ENCODE peak calls at places on chromosomes 2 and 18, in four cellular contexts. O is uterus, L is Peyer's patch, N is upper lobe of left lung. Y is an unnamed sample.

GRCh38 chr18:73950116-73950705 is 197.4 kb downstream of the FBXO15 start:
- DNase-seq in O (no peak), L (no peak), N (no peak), Y (no peak)

GRCh38 chr2:96318723-96319122 is 6.4 kb upstream of the ITPRIPL1 start:
- DNase-seq in O (no peak), L (no peak), N (no peak), Y (no peak)

GRCh38 chr2:23124214-23124735 is 260.7 kb upstream of the KLHL29 start:
- DNase-seq in O (no peak), L (no peak), N (no peak), Y (no peak)

GRCh38 chr2:226898925-226899324 is 63.1 kb downstream of the RHBDD1 start:
- DNase-seq in O (no peak), L (no peak), N (no peak), Y (no peak)

GRCh38 chr2:66575625-66576371 is 140.9 kb downstream of the MEIS1 start:
- DNase-seq in O (peak; percentile 81), L (no peak), N (peak; percentile 87), Y (no peak)

GRCh38 chr18:58535340-58536186 is 93.3 kb downstream of the ALPK2 start:
- DNase-seq in O (no peak), L (no peak), N (no peak), Y (no peak)

GRCh38 chr2:47313141-47313691 is 89.7 kb upstream of the MSH2 start:
- DNase-seq in O (no peak), L (no peak), N (no peak), Y (no peak)

GRCh38 chr2:231693956-231694355 is 14.4 kb upstream of the PTMA start:
- DNase-seq in O (no peak), L (no peak), N (no peak), Y (no peak)

GRCh38 chr2:391658-392170 is 103.8 kb upstream of the ALKAL2 start:
- DNase-seq in O (no peak), L (no peak), N (no peak), Y (no peak)

GRCh38 chr18:43160509-43160908 is 45.0 kb upstream of the RIT2 start:
- DNase-seq in O (no peak), L (no peak), N (no peak), Y (no peak)

GRCh38 chr18:8889479-8889878 is 184.1 kb downstream of the MTCL1 start:
- DNase-seq in O (no peak), L (no peak), N (no peak), Y (no peak)

GRCh38 chr2:54258171-54258570 is 2.1 kb upstream of the TSPYL6 start:
- DNase-seq in O (no peak), L (no peak), N (no peak), Y (no peak)

GRCh38 chr2:127415593-127416485 is 2.4 kb upstream of the PROC start:
- DNase-seq in O (no peak), L (peak; percentile 76), N (peak; percentile 96), Y (peak; percentile 92)
- TF ChIP-seq POLR2A in O (no peak), L (no peak), N (no peak), Y (no peak)

GRCh38 chr2:59025157-59025757 is 784.1 kb upstream of the FANCL start:
- DNase-seq in O (no peak), L (peak; percentile 30), N (peak; percentile 66), Y (no peak)
- TF ChIP-seq CTCF in O (peak; percentile 34), L (no peak), N (no peak), Y (no peak)

DNA sequence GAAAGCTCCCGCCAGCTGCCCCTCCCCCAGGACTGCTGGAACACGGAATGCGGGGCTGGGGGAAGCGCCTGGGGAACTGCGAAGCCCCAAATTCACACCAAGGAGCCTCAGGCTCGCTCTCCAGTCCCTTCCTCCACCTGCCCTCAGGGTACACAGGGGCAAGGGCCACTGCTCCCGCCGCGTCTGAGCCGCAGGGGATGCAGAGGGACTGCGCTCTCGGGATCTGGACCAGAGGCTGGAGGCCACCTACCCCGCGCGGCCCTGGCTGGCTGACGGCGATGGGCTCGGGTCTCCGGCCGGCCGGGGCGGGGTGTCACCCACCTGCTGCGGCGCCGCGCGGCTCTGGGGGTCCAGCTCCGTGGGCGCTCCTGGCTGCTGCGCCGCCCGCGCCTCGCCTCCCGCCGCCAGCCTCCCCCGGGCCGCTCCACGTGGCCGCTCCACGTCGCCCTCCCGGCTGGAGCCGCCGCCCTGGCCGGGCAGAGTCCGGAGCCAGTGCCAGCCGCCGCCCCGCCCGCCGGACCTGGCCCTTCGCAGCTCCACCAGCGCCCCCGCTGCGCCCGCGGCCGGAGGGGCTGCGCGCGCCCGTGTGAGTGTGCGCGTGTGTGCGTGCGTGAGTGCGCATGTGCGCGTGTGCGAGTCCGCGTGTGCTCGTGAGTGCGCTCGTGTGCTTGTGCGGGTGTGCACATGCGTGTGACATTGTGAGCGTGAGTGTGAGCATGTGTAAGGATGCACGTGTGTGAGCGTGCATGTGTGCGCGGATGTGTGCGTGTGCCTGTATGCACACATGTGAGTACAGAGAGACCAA is at the start of gene CGREF1:
- DNase-seq in O (no peak), L (no peak), N (peak; percentile 85), Y (no peak)
- TF ChIP-seq POLR2A in O (no peak), L (no peak), N (no peak), Y (no peak)

GRCh38 chr2:143264851-143265250 is 135.6 kb downstream of the ARHGAP15 start:
- DNase-seq in O (no peak), L (no peak), N (no peak), Y (no peak)
- TF ChIP-seq CTCF in O (no peak), L (no peak), N (no peak), Y (no peak)

GRCh38 chr2:216116418-216116817 is 7.3 kb downstream of the XRCC5 start:
- DNase-seq in O (no peak), L (no peak), N (no peak), Y (no peak)
- TF ChIP-seq POLR2A in O (no peak), L (no peak), N (no peak), Y (no peak)

DNA sequence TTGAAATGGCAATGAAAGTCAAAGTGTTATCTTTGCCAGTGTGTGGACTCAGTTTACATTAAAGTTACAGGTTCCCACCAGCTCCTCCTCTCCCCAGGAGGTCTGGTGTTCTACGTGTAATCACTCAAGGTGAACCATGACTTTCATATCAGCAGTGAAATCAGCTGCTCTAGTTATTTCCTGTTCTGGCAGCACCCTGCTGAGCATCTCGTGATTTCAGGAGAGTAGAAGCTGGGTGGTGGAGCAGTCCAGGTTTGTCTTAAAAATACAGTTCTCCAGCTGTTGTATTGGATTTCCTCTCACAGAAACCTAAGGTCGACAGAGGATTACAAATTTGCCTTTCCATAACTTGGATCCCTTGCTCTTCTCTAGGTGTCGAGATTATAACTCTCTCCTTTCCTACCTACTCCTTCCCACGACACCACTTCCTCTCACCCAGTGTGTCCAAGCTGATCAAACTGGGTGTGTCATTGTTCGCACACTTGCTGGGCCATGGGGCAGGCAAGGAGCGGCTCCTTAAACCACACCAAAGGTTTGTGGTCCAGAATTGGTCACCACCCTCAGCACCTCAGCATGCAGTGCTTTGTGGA is 13.0 kb upstream of the ARHGAP25 start:
- DNase-seq in O (no peak), L (peak; percentile 84), N (no peak), Y (no peak)
- TF ChIP-seq CTCF in O (no peak), L (no peak), N (no peak), Y (no peak)

GRCh38 chr2:95159690-95160449 is at the start of gene ZNF514:
- DNase-seq in O (peak; percentile 81), L (peak; percentile 71), N (peak; percentile 97), Y (peak; percentile 95)

GRCh38 chr2:95166065-95166763 is 605 bp downstream of the ZNF2 start:
- DNase-seq in O (no peak), L (no peak), N (no peak), Y (no peak)

GRCh38 chr2:95165030-95165370 is 609 bp upstream of the ZNF2 start:
- DNase-seq in O (no peak), L (no peak), N (no peak), Y (no peak)

GRCh38 chr2:95165371-95166064 is at the start of gene ZNF2:
- DNase-seq in O (peak; percentile 97), L (peak; percentile 98), N (peak; percentile 96), Y (peak; percentile 99)
- TF ChIP-seq POLR2A in O (peak; percentile 26), L (peak; percentile 50), N (peak; percentile 81), Y (no peak)

GRCh38 chr2:98577313-98577712 is 31.0 kb downstream of the COA5 start:
- DNase-seq in O (no peak), L (no peak), N (no peak), Y (peak; percentile 46)
- TF ChIP-seq CTCF in O (no peak), L (no peak), N (no peak), Y (no peak)

Y was measured in lower leg skin.